ENCODE peak calls at places on chromosomes 6 and 20, in seven cellular contexts. E is substantia nigra, C is endothelial cell of umbilical vein, W is neural progenitor cell, P is nephron progenitor cell, U is thoracic aorta, F is occipital lobe. M is an unnamed sample.

GRCh38 chr20:4119854-4120209 is 104.5 kb upstream of the RNF24 start:
- DNase-seq in E (no peak), C (no peak), W (no peak), P (no peak), U (no peak), F (no peak), M (no peak)

GRCh38 chr6:108027594-108027993 is 46.9 kb downstream of the OSTM1 start:
- DNase-seq in E (no peak), C (no peak), W (no peak), P (no peak), U (no peak), F (no peak), M (no peak)

GRCh38 chr6:26392932-26393636 is 9.0 kb upstream of the BTN3A1 start:
- DNase-seq in E (no peak), C (no peak), W (no peak), P (no peak), U (no peak), F (no peak), M (no peak)

GRCh38 chr6:85058806-85059205 is 294.4 kb upstream of the TBX18 start:
- DNase-seq in E (no peak), C (no peak), W (no peak), P (no peak), U (no peak), F (no peak), M (no peak)

GRCh38 chr20:7248392-7248992 is 481.0 kb downstream of the BMP2 start:
- DNase-seq in E (no peak), C (no peak), W (no peak), P (no peak), U (no peak), F (no peak), M (no peak)

GRCh38 chr20:57656821-57657536 is 36.8 kb upstream of the ZBP1 start:
- DNase-seq in E (no peak), C (no peak), W (no peak), P (no peak), U (peak; percentile 1), F (no peak), M (no peak)

GRCh38 chr6:27040244-27041042 is 207.1 kb upstream of the PRSS16 start:
- DNase-seq in E (no peak), C (peak; percentile 11), W (no peak), P (no peak), U (no peak), F (no peak), M (no peak)

GRCh38 chr6:122869437-122870024 is 80.5 kb downstream of the SMPDL3A start:
- DNase-seq in E (peak; percentile 2), C (peak; percentile 26), W (peak; percentile 69), P (peak; percentile 27), U (no peak), F (peak; percentile 5), M (no peak)

GRCh38 chr6:158599635-158600034 is 39.7 kb downstream of the TMEM181 start:
- DNase-seq in E (no peak), C (no peak), W (no peak), P (no peak), U (no peak), F (no peak), M (no peak)

GRCh38 chr6:112203577-112204349 is 50.6 kb downstream of the LAMA4 start:
- DNase-seq in E (no peak), C (peak; percentile 94), W (no peak), P (no peak), U (no peak), F (no peak), M (no peak)

GRCh38 chr20:57387463-57387862 is 3.7 kb upstream of the RBM38 start:
- DNase-seq in E (no peak), C (no peak), W (no peak), P (no peak), U (no peak), F (no peak), M (no peak)

GRCh38 chr6:137217801-137218472 is 1.2 kb downstream of the IFNGR1 start:
- DNase-seq in E (no peak), C (peak; percentile 40), W (no peak), P (peak; percentile 4), U (no peak), F (no peak), M (no peak)

GRCh38 chr6:42313941-42314570 is 96.4 kb upstream of the MRPS10 start:
- DNase-seq in E (no peak), C (no peak), W (no peak), P (no peak), U (no peak), F (no peak), M (no peak)

GRCh38 chr6:33453361-33454008 is 891 bp upstream of the ZBTB9 start:
- DNase-seq in E (no peak), C (no peak), W (no peak), P (no peak), U (no peak), F (no peak), M (no peak)

GRCh38 chr6:131197716-131198115 is 62.4 kb downstream of the AKAP7 start:
- DNase-seq in E (no peak), C (no peak), W (no peak), P (no peak), U (no peak), F (no peak), M (no peak)

GRCh38 chr6:138278326-138278725 is 60.0 kb upstream of the PBOV1 start:
- DNase-seq in E (peak; percentile 52), C (no peak), W (peak; percentile 68), P (peak; percentile 9), U (no peak), F (peak; percentile 31), M (no peak)

M was measured in activated naive CD8-positive, alpha-beta T cell treated with anti-CD3 and anti-CD28 coated beads, Interleukin-2, amount 50 U/mL, for 16 hours.